ENCODE peak calls at places on chromosomes 7 and 10, in five cellular contexts. Y, Z, F, T and J are unnamed samples. For H3K36me3, the result is how much of the 10 kb centered on the place peaks cover.

GRCh38 chr7:44466300-44467216 is 23.9 kb downstream of the NUDCD3 start:
- DNase-seq in Y (no peak), T (no peak), Z (no peak), F (no peak), J (no peak)

GRCh38 chr7:127907638-127908040 is 123.6 kb downstream of the LRRC4 start:
- DNase-seq in T (no peak), Y (peak), Z (no peak), F (no peak), J (peak)

GRCh38 chr7:94289071-94289470 is 105.6 kb upstream of the COL1A2 start:
- DNase-seq in T (no peak), Z (peak), Y (peak), F (no peak), J (peak)

GRCh38 chr10:102152545-102152890 is 329 bp downstream of the NOLC1 start:
- DNase-seq in F (no peak), Z (no peak), T (no peak), Y (peak), J (no peak)

GRCh38 chr7:115128163-115128562 is 206.3 kb downstream of the MDFIC start:
- DNase-seq in Z (no peak), T (no peak), Y (no peak), F (no peak), J (peak)

GRCh38 chr7:44310221-44310848 is 15.1 kb downstream of the CAMK2B start:
- DNase-seq in Y (no peak), Z (peak), F (no peak), T (no peak), J (no peak)

GRCh38 chr7:142468871-142469652 is 211.2 kb upstream of the PRSS58 start:
- DNase-seq in Y (no peak), Z (no peak), F (no peak), T (no peak), J (no peak)

GRCh38 chr7:99137418-99138180 is 6.3 kb downstream of the SMURF1 start:
- DNase-seq in Y (peak), F (no peak), T (no peak), Z (no peak), J (peak)

GRCh38 chr10:152915-153314 is 17.7 kb downstream of the ZMYND11 start:
- DNase-seq in Y (no peak), F (no peak), T (no peak), Z (no peak), J (no peak)

GRCh38 chr10:75904499-75905283 is 473.3 kb downstream of the LRMDA start:
- DNase-seq in Y (peak), F (no peak), Z (no peak), T (no peak), J (no peak)

GRCh38 chr7:127943541-127944521 is 87.4 kb downstream of the LRRC4 start:
- DNase-seq in T (no peak), Z (peak), Y (peak), F (no peak), J (no peak)

GRCh38 chr10:103278862-103279298 is 1.9 kb downstream of the INA start:
- DNase-seq in T (no peak), F (no peak), Z (peak), Y (peak), J (peak)

GRCh38 chr10:11702264-11702663 is 39.9 kb upstream of the ECHDC3 start:
- DNase-seq in T (no peak), Z (no peak), Y (no peak), F (no peak), J (no peak)

GRCh38 chr10:44828515-44829142 is 82.5 kb upstream of the TMEM72 start:
- DNase-seq in Y (no peak), T (no peak), F (no peak), Z (no peak), J (no peak)

GRCh38 chr7:94001396-94001795 is 2.8 kb downstream of the BET1 start:
- DNase-seq in Z (no peak), F (peak), Y (no peak), T (no peak), J (no peak)

GRCh38 chr7:30029696-30030095 is 1.5 kb downstream of the PLEKHA8 start:
- DNase-seq in Z (no peak), T (no peak), F (no peak), Y (peak), J (peak)

GRCh38 chr10:49153971-49154370 is 20.1 kb upstream of the FAM170B start:
- DNase-seq in Y (no peak), F (no peak), T (no peak), Z (no peak), J (no peak)

GRCh38 chr10:114544045-114544659 is 113.9 kb downstream of the ABLIM1 start:
- DNase-seq in F (no peak), Y (no peak), Z (peak), T (peak), J (peak)

GRCh38 chr10:104686829-104687228 is 45.7 kb downstream of the SORCS3 start:
- DNase-seq in T (no peak), Z (no peak), F (no peak), Y (no peak), J (no peak)

GRCh38 chr7:144720139-144720538 is 115.7 kb downstream of the TPK1 start:
- DNase-seq in T (no peak), F (no peak), Y (peak), Z (no peak), J (peak)

GRCh38 chr7:69599879-69600764 is 1.8 kb downstream of the AUTS2 start:
- DNase-seq in Y (peak), Z (no peak), T (no peak), F (no peak), J (no peak)

GRCh38 chr7:14521183-14521582 is 381.4 kb downstream of the DGKB start:
- DNase-seq in Z (no peak), Y (no peak), T (no peak), F (no peak), J (no peak)

GRCh38 chr7:132430863-132431822 is 145.1 kb downstream of the PLXNA4 start:
- DNase-seq in Z (peak), T (peak), F (peak), Y (peak), J (peak)

GRCh38 chr10:95171336-95171735 is 22.7 kb upstream of the ACSM6 start:
- DNase-seq in Y (no peak), F (no peak), Z (no peak), T (no peak), J (peak)

GRCh38 chr10:95169522-95169921 is 24.5 kb upstream of the ACSM6 start:
- DNase-seq in T (no peak), Y (no peak), Z (no peak), F (no peak), J (no peak)

GRCh38 chr10:95170790-95171189 is 23.2 kb upstream of the ACSM6 start:
- DNase-seq in T (no peak), Z (no peak), Y (no peak), F (no peak), J (no peak)

GRCh38 chr10:95172851-95173250 is 21.2 kb upstream of the ACSM6 start:
- DNase-seq in T (no peak), Z (no peak), Y (no peak), F (no peak), J (peak)

GRCh38 chr10:95168694-95169093 is 25.3 kb upstream of the ACSM6 start:
- DNase-seq in T (no peak), Z (no peak), F (no peak), Y (no peak), J (no peak)
- TF ChIP-seq CTCF in T (no peak), Z (no peak), F (no peak), Y (no peak), J (no peak)

GRCh38 chr7:130920122-130920521 is 186.1 kb upstream of the KLF14 start:
- DNase-seq in Z (no peak), F (no peak), T (no peak), Y (no peak), J (no peak)

GRCh38 chr7:130919316-130920103 is 185.5 kb upstream of the KLF14 start:
- DNase-seq in Y (no peak), F (no peak), T (no peak), Z (no peak), J (no peak)

GRCh38 chr7:130917669-130918128 is 183.7 kb upstream of the KLF14 start:
- DNase-seq in T (no peak), Z (no peak), F (no peak), Y (no peak), J (peak)

GRCh38 chr7:130921391-130922180 is 187.6 kb upstream of the KLF14 start:
- DNase-seq in T (no peak), Z (peak), Y (no peak), F (peak), J (no peak)

DNA sequence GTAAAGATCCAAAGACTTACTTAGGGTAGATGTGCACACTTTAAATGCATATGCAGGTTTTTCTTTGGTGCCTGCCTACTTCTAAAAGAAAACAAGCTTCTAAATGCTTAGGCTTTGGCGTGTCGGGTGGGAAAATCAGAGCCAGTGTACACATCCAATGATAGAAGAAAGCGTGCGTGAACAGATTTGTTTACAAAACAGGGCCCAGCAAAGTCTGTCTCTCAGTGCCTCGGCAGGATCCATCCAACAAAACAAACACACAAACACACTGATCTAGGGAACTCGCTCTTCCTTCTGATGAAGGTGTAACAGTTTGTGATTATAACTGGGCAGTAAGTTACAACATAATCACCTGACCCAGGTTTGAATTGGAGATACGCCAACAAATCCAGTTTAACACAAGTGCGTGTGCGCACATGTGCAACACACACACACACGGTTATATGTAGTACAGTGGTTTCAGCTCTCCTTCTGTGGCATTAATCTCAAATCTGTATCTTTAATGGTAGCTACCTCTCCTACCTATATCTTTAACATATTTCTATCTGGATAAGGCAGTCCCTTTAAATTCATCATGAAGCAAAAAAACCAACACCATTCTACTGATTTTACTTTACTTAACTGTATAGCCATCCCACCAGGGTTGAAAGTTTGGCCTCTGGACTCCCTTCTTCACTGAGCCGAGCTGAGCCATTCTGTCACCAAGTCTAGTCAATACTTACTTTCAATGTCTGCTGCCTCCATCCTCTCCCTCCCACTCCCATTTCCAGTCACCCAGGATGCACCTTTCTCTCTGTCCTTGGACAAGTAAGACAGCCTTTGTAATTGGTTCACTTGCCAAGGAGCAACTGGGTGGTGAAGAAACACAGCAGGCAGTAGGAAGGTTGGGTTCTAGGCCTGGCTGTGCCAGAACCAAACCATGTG is 184.4 kb upstream of the KLF14 start:
- DNase-seq in F (no peak), Z (no peak), T (no peak), Y (no peak), J (no peak)
- H3K4me3 ChIP-seq in F (no peak), Z (no peak), T (no peak), Y (no peak), J (no peak)

GRCh38 chr10:14923972-14924371 is 29.9 kb downstream of the DCLRE1C start:
- DNase-seq in T (no peak), Z (no peak), Y (no peak), F (no peak), J (no peak)
- H3K36me3 ChIP-seq in T (half or more), Z (under half), Y (under half), F (under half), J (under half)

GRCh38 chr7:46975493-46975892 is 606.4 kb downstream of the TNS3 start:
- DNase-seq in Z (no peak), T (no peak), Y (no peak), F (no peak), J (no peak)
- TF ChIP-seq CTCF in Z (no peak), T (no peak), Y (no peak), F (no peak), J (no peak)

GRCh38 chr10:19048901-19049300 is 300 bp downstream of the MALRD1 start:
- DNase-seq in Y (no peak), T (no peak), Z (no peak), F (no peak), J (no peak)
- H3K4me3 ChIP-seq in Y (peak), T (no peak), Z (no peak), F (no peak), J (no peak)

GRCh38 chr7:121021266-121021969 is 32.9 kb downstream of the CPED1 start:
- DNase-seq in Z (no peak), F (no peak), T (no peak), Y (no peak), J (no peak)
- H3K36me3 ChIP-seq in Z (under half), F (under half), T (under half), Y (under half), J (under half)

GRCh38 chr7:101507791-101508252 is 121.3 kb downstream of the MYL10 start:
- DNase-seq in F (no peak), T (no peak), Y (peak), Z (peak), J (peak)
- TF ChIP-seq CTCF in F (peak), T (peak), Y (peak), Z (peak), J (peak)

GRCh38 chr7:42930889-42931288 is 1.1 kb downstream of the PSMA2 start:
- DNase-seq in F (no peak), Y (peak), Z (no peak), T (no peak), J (no peak)
- H3K4me3 ChIP-seq in F (peak), Y (peak), Z (peak), T (peak), J (peak)

GRCh38 chr7:759569-759968 is 32.5 kb upstream of the PRKAR1B start:
- DNase-seq in F (no peak), Y (no peak), Z (no peak), T (no peak), J (no peak)
- H3K36me3 ChIP-seq in F (under half), Y (under half), Z (under half), T (under half), J (under half)